ENCODE peak calls at places on chromosomes 3 and 15, in four cellular contexts. N is HepG2, L is SK-N-SH, F is GM12878. U is an unnamed sample.

GRCh38 chr3:189982299-189982945 is 138.3 kb downstream of the P3H2 start:
- DNase-seq in N (no peak), L (no peak), F (no peak), U (no peak)

GRCh38 chr3:141797167-141797773 is 34.1 kb downstream of the GRK7 start:
- DNase-seq in N (no peak), L (no peak), F (no peak), U (no peak)

GRCh38 chr3:39267631-39268553 is 11.9 kb downstream of the CX3CR1 start:
- DNase-seq in N (no peak), L (no peak), F (no peak), U (no peak)

GRCh38 chr3:191568206-191568605 is 107.2 kb downstream of the PYDC2 start:
- DNase-seq in N (no peak), L (no peak), F (no peak), U (peak)

GRCh38 chr15:70099966-70100494 is 2.3 kb upstream of the TLE3 start:
- DNase-seq in N (no peak), L (no peak), F (no peak), U (peak)

GRCh38 chr15:31302778-31303433 is 23.7 kb upstream of the KLF13 start:
- DNase-seq in N (no peak), L (no peak), F (no peak), U (no peak)

GRCh38 chr15:91376016-91376415 is 276.0 kb downstream of the SV2B start:
- DNase-seq in N (no peak), L (no peak), F (no peak), U (no peak)

GRCh38 chr3:53819163-53819868 is 26.9 kb downstream of the CHDH start:
- DNase-seq in N (no peak), L (no peak), F (no peak), U (no peak)

GRCh38 chr15:92082217-92082843 is 228.8 kb downstream of the SLCO3A1 start:
- DNase-seq in N (peak), L (peak), F (no peak), U (peak)

GRCh38 chr3:45064512-45065372 is 38.6 kb downstream of the CLEC3B start:
- DNase-seq in N (no peak), L (no peak), F (no peak), U (no peak)

GRCh38 chr3:29453278-29453961 is 172.5 kb downstream of the RBMS3 start:
- DNase-seq in N (no peak), L (peak), F (no peak), U (peak)

GRCh38 chr3:8853081-8853480 is 83.7 kb upstream of the OXTR start:
- DNase-seq in N (no peak), L (no peak), F (no peak), U (no peak)
- TF ChIP-seq JUND in N (no peak), L (no peak), F (no peak), U (no peak)

GRCh38 chr3:78820497-78820896 is 947.3 kb downstream of the ROBO1 start:
- DNase-seq in N (no peak), L (no peak), F (no peak), U (no peak)

GRCh38 chr3:78814893-78815562 is 952.8 kb downstream of the ROBO1 start:
- DNase-seq in N (no peak), L (no peak), F (no peak), U (no peak)

GRCh38 chr3:78823434-78823833 is 944.4 kb downstream of the ROBO1 start:
- DNase-seq in N (no peak), L (no peak), F (no peak), U (no peak)

GRCh38 chr3:78822741-78823140 is 945.1 kb downstream of the ROBO1 start:
- DNase-seq in N (no peak), L (no peak), F (no peak), U (no peak)

GRCh38 chr3:78818161-78818985 is 949.4 kb downstream of the ROBO1 start:
- DNase-seq in N (no peak), L (no peak), F (no peak), U (no peak)
- TF ChIP-seq JUND in N (no peak), L (no peak), F (no peak), U (no peak)

DNA sequence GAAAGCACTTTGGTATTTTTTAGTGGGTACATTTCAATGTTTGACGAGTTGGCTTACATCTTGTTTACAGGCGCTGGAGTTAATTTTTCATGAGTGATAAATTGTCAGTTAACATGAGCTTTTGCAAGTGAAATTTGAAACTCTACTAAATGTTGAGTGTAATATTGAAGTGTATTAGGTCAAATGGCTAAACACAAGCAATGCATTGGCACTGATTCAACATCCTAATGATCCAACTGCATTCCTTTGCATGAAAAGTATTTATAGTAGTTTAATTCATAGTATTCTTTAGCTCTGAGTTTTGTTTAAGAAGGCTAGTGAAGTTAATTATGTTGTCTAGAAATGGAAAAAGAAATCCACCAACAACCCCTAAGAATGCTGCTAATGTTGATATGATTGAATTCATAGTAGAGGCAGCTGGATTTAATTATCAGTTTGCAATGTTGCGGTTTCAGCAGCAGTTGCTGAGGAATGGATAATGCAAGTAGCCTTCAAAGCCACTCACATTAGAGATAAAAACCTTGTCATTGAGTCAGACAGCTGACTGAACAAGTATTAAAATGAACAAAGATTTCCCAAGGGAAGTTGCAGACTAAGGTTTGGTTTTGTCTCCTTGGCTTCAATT is 245.6 kb upstream of the GOLIM4 start:
- DNase-seq in N (no peak), L (peak), F (no peak), U (no peak)
- TF ChIP-seq JUND in N (no peak), L (peak), F (no peak), U (no peak)

GRCh38 chr15:26200427-26200826 is 337.3 kb upstream of the ATP10A start:
- DNase-seq in N (no peak), L (no peak), F (no peak), U (no peak)
- TF ChIP-seq JUND in N (no peak), L (no peak), F (no peak), U (no peak)

GRCh38 chr3:156668073-156668763 is 6.2 kb upstream of the TIPARP start:
- DNase-seq in N (no peak), L (no peak), F (no peak), U (no peak)
- TF ChIP-seq JUND in N (no peak), L (no peak), F (no peak), U (no peak)